ENCODE peak calls at places on chromosomes 12 and 14, in ten cellular contexts. F, Z, V, H, Y, B, O, L, Q and A are unnamed samples.
A peak's percentile ranks its signal among the peaks of the same experiment; 100 is the strongest.

GRCh38 chr12:83173250-83173649 is 486.5 kb downstream of the TMTC2 start:
- DNase-seq in L (no peak), F (no peak), Q (no peak), Y (no peak), V (no peak), H (no peak), Z (no peak), B (no peak), O (no peak), A (no peak)

GRCh38 chr12:77648716-77649115 is 182.0 kb upstream of the NAV3 start:
- DNase-seq in Z (no peak), O (no peak), H (no peak), F (no peak), Y (no peak), Q (no peak), L (no peak), B (no peak), V (peak; percentile 18), A (no peak)

GRCh38 chr12:112354399-112354798 is 27.8 kb downstream of the HECTD4 start:
- DNase-seq in Y (no peak), O (no peak), V (no peak), F (no peak), Z (no peak), Q (no peak), B (no peak), L (no peak), H (no peak), A (no peak)

GRCh38 chr12:54394281-54394719 is 9.8 kb upstream of the ZNF385A start:
- DNase-seq in V (peak; percentile 82), Z (peak; percentile 76), O (peak; percentile 71), H (no peak), B (no peak), L (no peak), Y (no peak), F (peak; percentile 13), Q (no peak), A (peak; percentile 57)

GRCh38 chr12:59742831-59743230 is 147.0 kb downstream of the SLC16A7 start:
- DNase-seq in O (no peak), B (no peak), Y (no peak), F (peak; percentile 8), V (peak; percentile 77), H (no peak), Z (no peak), L (no peak), Q (no peak), A (peak; percentile 65)

GRCh38 chr14:86420131-86420530 is 890.2 kb downstream of the FLRT2 start:
- DNase-seq in H (no peak), Z (no peak), V (no peak), O (no peak), L (no peak), F (no peak), Q (no peak), B (no peak), Y (no peak), A (no peak)

GRCh38 chr14:35051796-35052195 is 5.7 kb downstream of the FAM177A1 start:
- DNase-seq in Z (no peak), O (no peak), B (no peak), Y (no peak), F (peak; percentile 29), V (no peak), L (no peak), Q (no peak), H (no peak), A (no peak)

GRCh38 chr12:104219361-104219892 is 3.8 kb downstream of the TXNRD1 start:
- DNase-seq in L (no peak), F (peak; percentile 80), B (no peak), O (no peak), V (peak; percentile 92), H (peak; percentile 55), Y (no peak), Z (peak; percentile 16), Q (no peak), A (peak; percentile 99)

GRCh38 chr14:100086361-100086760 is 21.1 kb downstream of the EVL start:
- DNase-seq in Z (no peak), V (no peak), B (no peak), Y (no peak), F (no peak), H (no peak), L (no peak), Q (no peak), O (no peak), A (no peak)

GRCh38 chr12:88227263-88227662 is 85.2 kb downstream of the TMTC3 start:
- DNase-seq in F (no peak), Q (no peak), L (no peak), Y (no peak), Z (no peak), B (no peak), H (no peak), O (no peak), V (no peak), A (no peak)

GRCh38 chr14:68624541-68625220 is 168.2 kb downstream of the ZFP36L1 start:
- DNase-seq in F (no peak), O (no peak), Y (no peak), Z (no peak), H (no peak), V (no peak), L (no peak), B (peak; percentile 75), Q (no peak), A (no peak)

GRCh38 chr14:77580964-77581505 is 35.4 kb downstream of the SPTLC2 start:
- DNase-seq in V (peak; percentile 76), B (no peak), Y (no peak), H (no peak), Z (no peak), Q (no peak), F (peak; percentile 80), O (no peak), L (peak; percentile 60), A (peak; percentile 75)

GRCh38 chr12:121925361-121925725 is 7.0 kb downstream of the CFAP251 start:
- DNase-seq in H (no peak), Y (no peak), O (no peak), Q (no peak), F (no peak), V (peak; percentile 93), L (no peak), B (no peak), Z (no peak), A (peak; percentile 68)

GRCh38 chr12:2291182-2291832 is 238.5 kb downstream of the CACNA1C start:
- DNase-seq in V (peak; percentile 41), H (no peak), B (no peak), O (no peak), L (no peak), Q (no peak), F (no peak), Z (peak; percentile 49), Y (no peak), A (no peak)

DNA sequence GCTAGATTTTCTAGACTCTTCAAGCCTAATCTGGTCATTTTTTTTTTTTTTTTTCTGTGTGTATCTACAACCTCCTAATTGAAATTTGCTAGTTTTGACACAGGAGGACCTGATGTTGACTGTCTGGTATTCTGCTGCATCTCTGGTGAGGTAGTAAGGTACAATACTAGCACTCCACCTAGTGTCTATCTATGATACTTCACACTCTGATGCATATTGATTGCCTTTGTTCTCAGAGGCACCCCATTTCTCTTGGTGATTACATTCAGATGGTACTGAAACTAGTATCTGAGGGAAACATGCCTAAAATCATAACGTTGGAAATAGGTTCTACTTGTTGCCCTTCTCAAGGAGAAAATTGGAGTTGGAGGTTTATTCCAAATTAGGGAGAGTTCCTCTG is 930.5 kb upstream of the NOVA1 start:
- DNase-seq in B (no peak), Q (no peak), V (no peak), Z (no peak), F (peak; percentile 43), H (no peak), O (no peak), Y (no peak), L (no peak), A (no peak)
- TF ChIP-seq CTCF in B (no peak), Q (no peak), V (no peak), Z (no peak), F (peak; percentile 70), H (peak; percentile 68), O (peak; percentile 74), Y (no peak), L (no peak), A (no peak)

DNA sequence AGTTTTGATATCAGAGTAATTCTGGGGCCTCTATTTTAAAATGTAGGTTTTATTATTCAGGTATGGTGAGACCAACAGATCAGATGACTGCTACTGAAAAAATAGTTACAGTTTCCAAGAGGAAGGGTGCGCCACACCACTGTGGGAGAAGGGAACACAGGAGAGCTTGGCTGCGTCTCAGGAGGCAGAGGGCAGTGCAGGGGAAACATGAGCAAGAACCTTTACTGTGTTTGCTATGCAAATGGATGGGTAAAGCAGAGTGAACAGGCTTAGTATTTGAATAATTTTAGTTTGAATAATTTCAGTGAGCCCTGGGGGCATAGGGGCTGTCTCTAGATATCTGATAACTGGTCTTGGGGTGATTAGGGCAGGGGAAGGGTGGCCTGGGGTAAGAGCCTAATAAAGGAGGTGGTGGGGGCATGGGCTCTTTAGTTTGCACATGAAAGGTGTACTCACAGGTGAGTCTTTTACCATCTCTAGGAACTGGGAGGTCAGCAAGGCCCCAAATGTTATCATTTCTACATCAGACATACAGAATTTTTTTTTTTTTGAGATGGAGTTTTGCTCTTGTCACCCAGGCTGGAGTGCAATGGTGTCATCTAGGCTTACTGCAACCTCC is 196.8 kb upstream of the NEDD1 start:
- DNase-seq in B (no peak), Q (no peak), O (no peak), H (no peak), Y (no peak), V (no peak), F (no peak), L (no peak), Z (peak; percentile 18), A (no peak)
- TF ChIP-seq CTCF in B (no peak), Q (no peak), O (no peak), H (no peak), Y (no peak), V (no peak), F (no peak), L (no peak), Z (no peak), A (no peak)

DNA sequence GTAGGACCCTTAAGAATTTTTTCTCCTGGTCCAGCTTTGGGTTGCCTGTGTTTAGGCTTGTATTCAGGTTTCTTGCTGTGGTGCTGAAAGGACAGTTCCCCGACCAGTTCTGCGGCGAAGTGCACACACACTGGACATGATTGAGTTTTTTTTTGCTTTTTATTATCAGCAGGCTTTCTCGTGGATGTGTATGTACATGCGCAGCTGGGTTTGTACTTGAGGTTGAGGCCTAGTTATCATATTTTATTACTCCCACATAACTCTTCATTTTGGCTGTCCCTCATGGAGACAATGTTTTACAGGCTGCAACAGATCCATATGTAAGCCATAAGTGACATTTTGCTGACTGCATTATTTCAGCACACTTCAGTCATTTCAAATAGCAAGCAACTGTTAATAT is 2.5 kb downstream of the SCN8A start:
- DNase-seq in Y (no peak), Z (peak; percentile 11), L (no peak), V (peak; percentile 85), Q (no peak), B (no peak), F (peak; percentile 48), O (no peak), H (peak; percentile 32), A (peak; percentile 47)
- TF ChIP-seq CTCF in Y (no peak), Z (no peak), L (no peak), V (no peak), Q (no peak), B (no peak), F (no peak), O (no peak), H (no peak), A (no peak)

DNA sequence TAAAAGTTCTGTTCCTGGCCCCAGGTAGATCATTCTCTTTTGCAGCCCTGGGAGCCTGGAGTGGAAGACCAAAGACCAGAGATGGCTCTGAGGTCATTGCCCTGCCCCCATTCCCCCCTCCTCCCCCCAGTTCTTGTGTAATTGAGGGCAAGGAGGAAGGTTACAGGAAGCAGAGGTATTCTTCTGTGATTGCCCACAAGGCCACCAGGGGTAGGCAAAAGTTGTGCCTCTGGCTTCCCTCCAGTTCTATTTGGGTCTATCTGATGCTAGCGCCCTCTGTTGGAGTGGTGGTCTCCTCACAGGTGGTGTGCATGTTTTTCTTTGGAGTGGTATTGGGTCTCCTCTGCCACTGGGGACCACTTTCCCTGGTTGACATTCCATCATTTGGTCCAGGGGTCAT is 41.2 kb upstream of the CRY1 start:
- DNase-seq in F (no peak), Q (no peak), B (no peak), Y (no peak), O (no peak), V (no peak), L (no peak), Z (peak; percentile 21), H (no peak), A (no peak)
- TF ChIP-seq CTCF in F (peak; percentile 21), Q (no peak), B (peak; percentile 18), Y (no peak), O (peak; percentile 27), V (peak; percentile 14), L (peak; percentile 46), Z (peak; percentile 26), H (peak; percentile 38), A (peak; percentile 47)